ENCODE peak calls at places on chromosomes 7 and 10, in seven cellular contexts. Z is IMR-90, B is neuronal stem cell, K is mesenchymal stem cell, N is mesendoderm, Y is H1, L is trophoblast cell. F is an unnamed sample.

GRCh38 chr7:150784120-150784736 is 15.9 kb downstream of the TMEM176B start:
- DNase-seq in Z (no peak), B (no peak), K (no peak), N (no peak), Y (no peak), L (peak), F (no peak)

GRCh38 chr10:124530816-124531215 is 69.2 kb downstream of the LHPP start:
- DNase-seq in Z (no peak), B (no peak), K (no peak), N (no peak), Y (no peak), L (no peak), F (no peak)

GRCh38 chr10:8159628-8160165 is 105.2 kb downstream of the GATA3 start:
- DNase-seq in Z (no peak), B (no peak), K (peak), N (no peak), Y (no peak), L (no peak), F (no peak)

GRCh38 chr7:77907281-77907680 is 108.7 kb downstream of the PHTF2 start:
- DNase-seq in Z (no peak), B (no peak), K (no peak), N (no peak), Y (no peak), L (no peak), F (no peak)

GRCh38 chr7:101112233-101112632 is 14.7 kb upstream of the SERPINE1 start:
- DNase-seq in Z (no peak), B (no peak), K (peak), N (no peak), Y (no peak), L (no peak), F (no peak)

GRCh38 chr10:86968271-86968993 is at the start of gene ADIRF:
- DNase-seq in Z (no peak), B (no peak), K (no peak), N (no peak), Y (no peak), L (peak), F (peak)

GRCh38 chr7:138854115-138854645 is 56.2 kb upstream of the ATP6V0A4 start:
- DNase-seq in Z (no peak), B (no peak), K (no peak), N (no peak), Y (no peak), L (no peak), F (no peak)

GRCh38 chr7:148230883-148231282 is 359.7 kb upstream of the C7orf33 start:
- DNase-seq in Z (no peak), B (no peak), K (no peak), N (no peak), Y (no peak), L (no peak), F (no peak)

GRCh38 chr7:11865671-11866070 is 33.7 kb upstream of the THSD7A start:
- DNase-seq in Z (no peak), B (no peak), K (no peak), N (no peak), Y (no peak), L (no peak), F (no peak)

GRCh38 chr7:36157506-36158320 is 4.7 kb downstream of the EEPD1 start:
- DNase-seq in Z (no peak), B (no peak), K (no peak), N (no peak), Y (no peak), L (no peak), F (no peak)

GRCh38 chr7:26155531-26156375 is 3.8 kb downstream of the NFE2L3 start:
- DNase-seq in Z (peak), B (no peak), K (peak), N (peak), Y (no peak), L (peak), F (peak)

GRCh38 chr10:119468542-119469324 is 73.8 kb downstream of the RGS10 start:
- DNase-seq in Z (no peak), B (no peak), K (no peak), N (no peak), Y (no peak), L (no peak), F (no peak)

DNA sequence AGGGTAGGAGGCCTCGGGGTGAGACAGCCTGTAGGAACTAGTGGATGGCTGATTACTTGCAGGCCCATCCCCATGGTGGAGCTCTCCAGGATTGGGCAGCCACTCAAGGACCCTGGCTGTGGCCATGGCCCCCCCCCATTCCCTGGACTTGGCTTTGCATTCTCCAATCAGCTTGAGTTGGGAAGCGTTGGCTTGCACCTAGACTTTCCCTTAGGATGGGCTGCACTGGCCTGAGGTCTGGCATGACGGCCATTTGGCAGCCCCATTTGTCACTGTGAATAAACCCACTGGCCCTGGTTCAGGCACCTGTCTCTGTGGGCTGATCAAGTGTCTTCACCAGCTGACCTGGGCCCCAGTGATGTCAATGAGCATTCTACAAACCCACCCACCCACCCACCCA is 41.4 kb downstream of the RAMP3 start:
- DNase-seq in Z (no peak), B (no peak), K (no peak), N (no peak), Y (no peak), L (no peak), F (no peak)
- H2BK5ac ChIP-seq in Z (no peak), B (no peak), K (no peak), N (no peak), Y (no peak), L (no peak), F (no peak)

GRCh38 chr7:107059468-107059867 is 15.0 kb downstream of the PRKAR2B start:
- DNase-seq in Z (no peak), B (no peak), K (no peak), N (no peak), Y (no peak), L (no peak), F (no peak)

GRCh38 chr7:107057474-107057833 is 12.9 kb downstream of the PRKAR2B start:
- DNase-seq in Z (no peak), B (no peak), K (no peak), N (no peak), Y (no peak), L (no peak), F (no peak)

GRCh38 chr7:107051376-107051775 is 6.9 kb downstream of the PRKAR2B start:
- DNase-seq in Z (no peak), B (no peak), K (peak), N (no peak), Y (no peak), L (peak), F (no peak)

GRCh38 chr7:107056728-107057473 is 12.4 kb downstream of the PRKAR2B start:
- DNase-seq in Z (no peak), B (no peak), K (no peak), N (no peak), Y (no peak), L (no peak), F (no peak)
- H2BK5ac ChIP-seq in Z (no peak), B (no peak), K (no peak), N (no peak), Y (no peak), L (no peak), F (no peak)

GRCh38 chr7:29408841-29409243 is 154.8 kb upstream of the PRR15 start:
- DNase-seq in Z (peak), B (peak), K (peak), N (peak), Y (peak), L (peak), F (peak)
- H2BK5ac ChIP-seq in Z (no peak), B (no peak), K (no peak), N (no peak), Y (no peak), L (no peak), F (no peak)

GRCh38 chr7:33996899-33997298 is 91.6 kb downstream of the BMPER start:
- DNase-seq in Z (no peak), B (no peak), K (peak), N (no peak), Y (no peak), L (no peak), F (no peak)
- H2BK5ac ChIP-seq in Z (no peak), B (no peak), K (no peak), N (no peak), Y (no peak), L (no peak), F (no peak)

GRCh38 chr10:85259908-85260307 is 931.5 kb downstream of the CCSER2 start:
- DNase-seq in Z (no peak), B (no peak), K (no peak), N (no peak), Y (no peak), L (peak), F (no peak)

GRCh38 chr10:85262992-85263391 is 934.6 kb downstream of the CCSER2 start:
- DNase-seq in Z (no peak), B (no peak), K (no peak), N (no peak), Y (no peak), L (no peak), F (no peak)

GRCh38 chr10:85266808-85267207 is 938.4 kb downstream of the CCSER2 start:
- DNase-seq in Z (no peak), B (no peak), K (no peak), N (no peak), Y (no peak), L (no peak), F (no peak)

DNA sequence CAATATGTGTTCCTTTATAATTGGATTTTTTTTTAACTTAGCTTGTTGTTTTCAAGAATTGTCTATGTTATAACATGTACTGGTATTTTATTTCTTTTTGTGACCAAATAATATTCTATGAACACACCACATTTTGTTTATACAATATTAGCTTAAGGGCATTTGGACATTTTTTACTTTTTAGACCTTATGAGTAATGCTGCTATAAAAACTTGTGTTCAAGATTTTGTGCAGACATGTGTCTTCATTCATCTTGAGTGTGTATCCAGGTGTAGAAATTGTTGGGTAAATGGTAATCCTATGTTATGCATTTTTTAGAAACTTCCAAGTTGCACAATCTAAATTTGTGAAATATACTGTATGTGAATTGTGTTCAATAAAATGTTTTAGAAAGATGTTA is 936.7 kb downstream of the CCSER2 start:
- DNase-seq in Z (no peak), B (no peak), K (no peak), N (no peak), Y (no peak), L (no peak), F (no peak)
- H2BK5ac ChIP-seq in Z (no peak), B (no peak), K (no peak), N (no peak), Y (no peak), L (no peak), F (no peak)

GRCh38 chr7:1357601-1358271 is 101.5 kb downstream of the MICALL2 start:
- DNase-seq in Z (no peak), B (no peak), K (no peak), N (no peak), Y (no peak), L (peak), F (no peak)
- H2BK5ac ChIP-seq in Z (no peak), B (no peak), K (no peak), N (no peak), Y (no peak), L (no peak), F (no peak)

DNA sequence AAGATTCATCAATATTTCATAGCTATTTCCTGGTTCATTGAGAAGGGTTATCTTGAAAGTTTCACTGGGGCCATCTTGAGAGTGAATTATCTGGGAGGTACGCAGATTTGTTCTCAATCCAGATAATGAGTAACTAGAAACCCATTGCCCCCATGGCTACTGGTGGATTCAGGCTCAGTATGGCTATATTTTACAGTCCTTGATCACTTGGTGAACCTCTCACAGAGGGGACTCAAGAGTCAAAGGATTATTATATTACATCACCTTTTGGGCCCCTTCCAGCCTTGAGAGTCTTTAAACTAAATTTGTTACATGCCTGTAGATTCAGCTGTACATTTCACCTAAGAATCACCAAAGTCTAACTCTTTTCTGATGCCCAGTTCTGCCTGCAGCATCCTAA is 11.6 kb downstream of the NKX2-3 start:
- DNase-seq in Z (no peak), B (no peak), K (no peak), N (no peak), Y (no peak), L (no peak), F (no peak)
- H2BK5ac ChIP-seq in Z (no peak), B (no peak), K (no peak), N (no peak), Y (no peak), L (no peak), F (no peak)

GRCh38 chr7:151875862-151876111 is 1.1 kb downstream of the PRKAG2 start:
- DNase-seq in Z (no peak), B (peak), K (peak), N (no peak), Y (no peak), L (no peak), F (no peak)

GRCh38 chr7:151871189-151871735 is 5.7 kb downstream of the PRKAG2 start:
- DNase-seq in Z (no peak), B (no peak), K (no peak), N (no peak), Y (no peak), L (no peak), F (no peak)

GRCh38 chr7:151872531-151873401 is 4.1 kb downstream of the PRKAG2 start:
- DNase-seq in Z (no peak), B (no peak), K (no peak), N (no peak), Y (no peak), L (no peak), F (no peak)

GRCh38 chr7:151871904-151872303 is 5.0 kb downstream of the PRKAG2 start:
- DNase-seq in Z (no peak), B (no peak), K (no peak), N (no peak), Y (no peak), L (peak), F (no peak)

DNA sequence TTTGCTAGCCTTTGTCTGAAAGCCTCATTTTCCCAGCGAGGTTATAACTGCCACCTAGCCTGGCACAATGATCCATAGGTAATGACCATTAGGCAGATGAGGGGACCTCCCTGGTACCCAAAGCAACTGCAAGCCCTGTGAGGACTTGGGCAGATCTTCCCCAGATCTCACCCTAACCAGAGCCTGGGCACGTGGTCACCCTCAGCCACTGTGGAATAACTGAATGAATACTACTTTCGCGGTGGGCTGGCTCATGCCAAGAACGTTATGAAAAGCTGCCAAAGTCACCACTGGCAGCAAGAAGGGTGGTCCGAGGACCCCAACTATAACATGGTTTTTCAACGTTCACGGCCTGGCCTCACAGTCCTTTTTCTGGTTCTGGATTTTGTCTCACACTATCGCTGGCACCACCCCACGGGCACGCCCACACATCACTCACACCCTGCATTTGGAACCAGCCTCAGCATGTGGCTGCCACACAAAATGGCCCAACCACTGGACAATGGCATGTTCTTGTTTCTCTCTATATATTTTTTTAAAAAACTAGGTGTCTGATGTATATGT is 3.4 kb downstream of the PRKAG2 start:
- DNase-seq in Z (no peak), B (no peak), K (no peak), N (no peak), Y (no peak), L (no peak), F (no peak)
- H2BK5ac ChIP-seq in Z (no peak), B (no peak), K (no peak), N (no peak), Y (no peak), L (no peak), F (no peak)